ENCODE peak calls at places on chromosomes 13 and 19, in nine cellular contexts. One of them, this sample, is unnamed. For H3K4me1, the result is how much of the 10 kb centered on the place peaks cover.

GRCh38 chr19:37007587-37008220 is 70.5 kb upstream of the ZNF420 start:
- DNase-seq in CD8-positive, alpha-beta T cell: peak
- DNase-seq in body of pancreas: peak
- DNase-seq in left ventricle myocardium inferior: peak
- DNase-seq in lower lobe of right lung: peak
- DNase-seq in heart right ventricle: peak
- DNase-seq in mucosa of descending colon: no peak
- DNase-seq in Caco-2: no peak
- DNase-seq in adrenal gland: peak
- DNase-seq in this sample: peak

GRCh38 chr13:42108217-42108616 is 59.8 kb downstream of the DGKH start:
- DNase-seq in adrenal gland: no peak
- DNase-seq in left ventricle myocardium inferior: no peak
- DNase-seq in body of pancreas: no peak
- DNase-seq in heart right ventricle: no peak
- DNase-seq in lower lobe of right lung: no peak
- DNase-seq in CD8-positive, alpha-beta T cell: no peak
- DNase-seq in Caco-2: no peak
- DNase-seq in mucosa of descending colon: no peak
- DNase-seq in this sample: no peak

GRCh38 chr13:41458939-41459753 is 1.8 kb downstream of the RGCC start:
- DNase-seq in Caco-2: peak
- DNase-seq in heart right ventricle: peak
- DNase-seq in left ventricle myocardium inferior: peak
- DNase-seq in CD8-positive, alpha-beta T cell: peak
- DNase-seq in mucosa of descending colon: no peak
- DNase-seq in adrenal gland: peak
- DNase-seq in lower lobe of right lung: peak
- DNase-seq in body of pancreas: peak
- DNase-seq in this sample: peak

GRCh38 chr13:19089315-19089714 is 92.3 kb downstream of the TUBA3C start:
- DNase-seq in heart right ventricle: no peak
- DNase-seq in lower lobe of right lung: no peak
- DNase-seq in body of pancreas: no peak
- DNase-seq in left ventricle myocardium inferior: no peak
- DNase-seq in CD8-positive, alpha-beta T cell: no peak
- DNase-seq in Caco-2: no peak
- DNase-seq in mucosa of descending colon: no peak
- DNase-seq in adrenal gland: no peak
- DNase-seq in this sample: no peak

GRCh38 chr13:37136187-37136586 is 30.7 kb upstream of the CSNK1A1L start:
- DNase-seq in lower lobe of right lung: no peak
- DNase-seq in mucosa of descending colon: no peak
- DNase-seq in body of pancreas: no peak
- DNase-seq in adrenal gland: no peak
- DNase-seq in Caco-2: no peak
- DNase-seq in CD8-positive, alpha-beta T cell: no peak
- DNase-seq in left ventricle myocardium inferior: no peak
- DNase-seq in heart right ventricle: no peak
- DNase-seq in this sample: no peak

GRCh38 chr19:17406039-17406886 is 833 bp upstream of the BST2 start:
- DNase-seq in mucosa of descending colon: no peak
- DNase-seq in lower lobe of right lung: no peak
- DNase-seq in Caco-2: no peak
- DNase-seq in body of pancreas: no peak
- DNase-seq in CD8-positive, alpha-beta T cell: no peak
- DNase-seq in adrenal gland: no peak
- DNase-seq in left ventricle myocardium inferior: no peak
- DNase-seq in heart right ventricle: no peak
- DNase-seq in this sample: no peak

GRCh38 chr13:77124423-77124822 is 97.5 kb upstream of the FBXL3 start:
- DNase-seq in lower lobe of right lung: no peak
- DNase-seq in heart right ventricle: no peak
- DNase-seq in CD8-positive, alpha-beta T cell: no peak
- DNase-seq in mucosa of descending colon: no peak
- DNase-seq in left ventricle myocardium inferior: no peak
- DNase-seq in Caco-2: no peak
- DNase-seq in adrenal gland: no peak
- DNase-seq in body of pancreas: no peak
- DNase-seq in this sample: no peak

GRCh38 chr19:6066661-6067646 is 43.3 kb downstream of the RFX2 start:
- DNase-seq in lower lobe of right lung: peak
- DNase-seq in Caco-2: peak
- DNase-seq in left ventricle myocardium inferior: peak
- DNase-seq in adrenal gland: peak
- DNase-seq in mucosa of descending colon: peak
- DNase-seq in heart right ventricle: peak
- DNase-seq in body of pancreas: peak
- DNase-seq in CD8-positive, alpha-beta T cell: no peak
- DNase-seq in this sample: peak

GRCh38 chr19:3849092-3849491 is 19.7 kb downstream of the ZFR2 start:
- DNase-seq in Caco-2: peak
- DNase-seq in CD8-positive, alpha-beta T cell: peak
- DNase-seq in body of pancreas: no peak
- DNase-seq in lower lobe of right lung: no peak
- DNase-seq in heart right ventricle: peak
- DNase-seq in left ventricle myocardium inferior: no peak
- DNase-seq in adrenal gland: no peak
- DNase-seq in mucosa of descending colon: no peak
- DNase-seq in this sample: no peak

GRCh38 chr19:33405491-33406461 is 32.3 kb downstream of the CEBPG start:
- DNase-seq in left ventricle myocardium inferior: peak
- DNase-seq in mucosa of descending colon: peak
- DNase-seq in CD8-positive, alpha-beta T cell: no peak
- DNase-seq in Caco-2: peak
- DNase-seq in adrenal gland: no peak
- DNase-seq in heart right ventricle: no peak
- DNase-seq in body of pancreas: no peak
- DNase-seq in lower lobe of right lung: peak
- DNase-seq in this sample: peak

GRCh38 chr13:81473366-81473899 is 1132.5 kb upstream of the SPRY2 start:
- DNase-seq in mucosa of descending colon: no peak
- DNase-seq in Caco-2: no peak
- DNase-seq in left ventricle myocardium inferior: no peak
- DNase-seq in body of pancreas: no peak
- DNase-seq in CD8-positive, alpha-beta T cell: no peak
- DNase-seq in heart right ventricle: no peak
- DNase-seq in adrenal gland: no peak
- DNase-seq in lower lobe of right lung: no peak
- DNase-seq in this sample: no peak

GRCh38 chr13:110319397-110319773 is 12.3 kb downstream of the COL4A2 start:
- DNase-seq in heart right ventricle: no peak
- DNase-seq in Caco-2: no peak
- DNase-seq in adrenal gland: no peak
- DNase-seq in mucosa of descending colon: no peak
- DNase-seq in CD8-positive, alpha-beta T cell: no peak
- DNase-seq in left ventricle myocardium inferior: no peak
- DNase-seq in lower lobe of right lung: no peak
- DNase-seq in body of pancreas: no peak
- DNase-seq in this sample: no peak

GRCh38 chr19:30162718-30163117 is 209.5 kb upstream of the ZNF536 start:
- DNase-seq in body of pancreas: no peak
- DNase-seq in CD8-positive, alpha-beta T cell: no peak
- DNase-seq in mucosa of descending colon: no peak
- DNase-seq in lower lobe of right lung: no peak
- DNase-seq in heart right ventricle: no peak
- DNase-seq in Caco-2: no peak
- DNase-seq in left ventricle myocardium inferior: no peak
- DNase-seq in adrenal gland: no peak
- DNase-seq in this sample: no peak

GRCh38 chr13:108322206-108322824 is 52.8 kb downstream of the TNFSF13B start:
- DNase-seq in adrenal gland: no peak
- DNase-seq in Caco-2: no peak
- DNase-seq in heart right ventricle: no peak
- DNase-seq in lower lobe of right lung: no peak
- DNase-seq in body of pancreas: no peak
- DNase-seq in left ventricle myocardium inferior: no peak
- DNase-seq in CD8-positive, alpha-beta T cell: no peak
- DNase-seq in mucosa of descending colon: no peak
- DNase-seq in this sample: no peak

GRCh38 chr19:56834564-56835375 is 5.8 kb downstream of the PEG3 start:
- DNase-seq in adrenal gland: peak
- DNase-seq in lower lobe of right lung: no peak
- DNase-seq in mucosa of descending colon: no peak
- DNase-seq in left ventricle myocardium inferior: no peak
- DNase-seq in heart right ventricle: no peak
- DNase-seq in body of pancreas: no peak
- DNase-seq in CD8-positive, alpha-beta T cell: no peak
- DNase-seq in Caco-2: no peak
- DNase-seq in this sample: no peak

DNA sequence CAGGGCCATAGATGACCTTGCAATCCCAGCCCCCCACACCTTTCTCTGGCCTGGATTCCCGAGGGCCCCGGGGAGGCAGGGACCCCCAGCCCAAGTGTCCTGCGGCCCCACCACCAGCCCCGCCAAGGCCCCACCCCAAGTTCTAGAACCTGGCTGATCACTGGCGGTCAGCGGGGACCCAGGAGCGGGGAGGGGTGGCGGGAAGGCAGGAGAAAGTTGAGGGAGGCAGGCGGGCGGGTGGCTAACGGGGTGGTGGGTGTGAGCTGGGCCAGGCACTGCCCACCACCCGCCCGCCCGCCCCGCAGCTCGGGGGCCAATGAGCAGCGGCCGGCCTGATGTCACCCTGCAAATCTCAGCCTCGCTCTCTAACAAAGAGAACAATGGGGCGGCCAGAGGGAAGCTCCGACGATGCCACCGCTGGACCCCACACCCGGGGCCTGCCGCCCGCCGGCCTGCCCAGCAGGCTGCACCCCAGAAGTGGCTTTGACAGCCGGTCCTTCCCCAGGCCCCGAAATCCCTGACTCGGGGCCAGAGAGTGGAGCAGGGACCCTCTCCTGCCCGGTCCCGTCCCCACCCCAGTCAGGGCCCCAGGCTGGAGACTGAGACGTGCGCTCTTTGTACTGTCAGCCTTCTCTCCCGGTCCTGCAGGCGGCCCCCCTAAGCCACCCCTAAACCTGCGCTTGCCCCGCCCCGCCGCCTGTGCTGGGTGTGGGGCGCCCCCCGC is 1.6 kb downstream of the MEX3D start:
- DNase-seq in mucosa of descending colon: peak
- DNase-seq in left ventricle myocardium inferior: peak
- DNase-seq in Caco-2: peak
- DNase-seq in CD8-positive, alpha-beta T cell: no peak
- DNase-seq in body of pancreas: peak
- DNase-seq in heart right ventricle: peak
- DNase-seq in lower lobe of right lung: peak
- DNase-seq in adrenal gland: peak
- DNase-seq in this sample: peak
- H3K4me3 ChIP-seq in mucosa of descending colon: peak
- H3K4me3 ChIP-seq in left ventricle myocardium inferior: peak
- H3K4me3 ChIP-seq in Caco-2: peak
- H3K4me3 ChIP-seq in CD8-positive, alpha-beta T cell: no peak
- H3K4me3 ChIP-seq in body of pancreas: no peak
- H3K4me3 ChIP-seq in heart right ventricle: peak
- H3K4me3 ChIP-seq in lower lobe of right lung: peak
- H3K4me3 ChIP-seq in adrenal gland: peak
- H3K4me3 ChIP-seq in this sample: peak

GRCh38 chr19:15330801-15331418 is 1.4 kb downstream of the BRD4 start:
- DNase-seq in mucosa of descending colon: no peak
- DNase-seq in Caco-2: no peak
- DNase-seq in left ventricle myocardium inferior: no peak
- DNase-seq in CD8-positive, alpha-beta T cell: no peak
- DNase-seq in adrenal gland: peak
- DNase-seq in heart right ventricle: no peak
- DNase-seq in lower lobe of right lung: no peak
- DNase-seq in body of pancreas: no peak
- DNase-seq in this sample: no peak

GRCh38 chr19:15324791-15325519 is 7.4 kb downstream of the BRD4 start:
- DNase-seq in adrenal gland: peak
- DNase-seq in mucosa of descending colon: no peak
- DNase-seq in body of pancreas: peak
- DNase-seq in lower lobe of right lung: no peak
- DNase-seq in left ventricle myocardium inferior: no peak
- DNase-seq in Caco-2: no peak
- DNase-seq in heart right ventricle: no peak
- DNase-seq in CD8-positive, alpha-beta T cell: peak
- DNase-seq in this sample: peak

GRCh38 chr19:15332311-15332996 is at the start of gene BRD4:
- DNase-seq in Caco-2: peak
- DNase-seq in left ventricle myocardium inferior: peak
- DNase-seq in adrenal gland: peak
- DNase-seq in mucosa of descending colon: peak
- DNase-seq in heart right ventricle: peak
- DNase-seq in body of pancreas: peak
- DNase-seq in CD8-positive, alpha-beta T cell: peak
- DNase-seq in lower lobe of right lung: peak
- DNase-seq in this sample: peak

GRCh38 chr19:15331419-15332310 is 674 bp downstream of the BRD4 start:
- DNase-seq in mucosa of descending colon: peak
- DNase-seq in body of pancreas: peak
- DNase-seq in adrenal gland: peak
- DNase-seq in CD8-positive, alpha-beta T cell: peak
- DNase-seq in lower lobe of right lung: peak
- DNase-seq in left ventricle myocardium inferior: peak
- DNase-seq in Caco-2: peak
- DNase-seq in heart right ventricle: peak
- DNase-seq in this sample: peak

GRCh38 chr19:15328312-15328711 is 4.0 kb downstream of the BRD4 start:
- DNase-seq in left ventricle myocardium inferior: no peak
- DNase-seq in mucosa of descending colon: no peak
- DNase-seq in heart right ventricle: no peak
- DNase-seq in adrenal gland: no peak
- DNase-seq in CD8-positive, alpha-beta T cell: no peak
- DNase-seq in body of pancreas: no peak
- DNase-seq in Caco-2: no peak
- DNase-seq in lower lobe of right lung: no peak
- DNase-seq in this sample: no peak
- H3K4me1 ChIP-seq in left ventricle myocardium inferior: half or more
- H3K4me1 ChIP-seq in mucosa of descending colon: half or more
- H3K4me1 ChIP-seq in heart right ventricle: half or more
- H3K4me1 ChIP-seq in adrenal gland: half or more
- H3K4me1 ChIP-seq in CD8-positive, alpha-beta T cell: half or more
- H3K4me1 ChIP-seq in body of pancreas: half or more
- H3K4me1 ChIP-seq in Caco-2: half or more
- H3K4me1 ChIP-seq in lower lobe of right lung: half or more
- H3K4me1 ChIP-seq in this sample: half or more

GRCh38 chr13:38685974-38686571 is 804 bp upstream of the FREM2 start:
- DNase-seq in lower lobe of right lung: no peak
- DNase-seq in CD8-positive, alpha-beta T cell: no peak
- DNase-seq in left ventricle myocardium inferior: no peak
- DNase-seq in Caco-2: peak
- DNase-seq in heart right ventricle: no peak
- DNase-seq in body of pancreas: peak
- DNase-seq in mucosa of descending colon: no peak
- DNase-seq in adrenal gland: no peak
- DNase-seq in this sample: no peak
- H3K4me3 ChIP-seq in lower lobe of right lung: peak
- H3K4me3 ChIP-seq in CD8-positive, alpha-beta T cell: no peak
- H3K4me3 ChIP-seq in left ventricle myocardium inferior: peak
- H3K4me3 ChIP-seq in Caco-2: peak
- H3K4me3 ChIP-seq in heart right ventricle: peak
- H3K4me3 ChIP-seq in body of pancreas: peak
- H3K4me3 ChIP-seq in mucosa of descending colon: no peak
- H3K4me3 ChIP-seq in adrenal gland: no peak
- H3K4me3 ChIP-seq in this sample: peak

DNA sequence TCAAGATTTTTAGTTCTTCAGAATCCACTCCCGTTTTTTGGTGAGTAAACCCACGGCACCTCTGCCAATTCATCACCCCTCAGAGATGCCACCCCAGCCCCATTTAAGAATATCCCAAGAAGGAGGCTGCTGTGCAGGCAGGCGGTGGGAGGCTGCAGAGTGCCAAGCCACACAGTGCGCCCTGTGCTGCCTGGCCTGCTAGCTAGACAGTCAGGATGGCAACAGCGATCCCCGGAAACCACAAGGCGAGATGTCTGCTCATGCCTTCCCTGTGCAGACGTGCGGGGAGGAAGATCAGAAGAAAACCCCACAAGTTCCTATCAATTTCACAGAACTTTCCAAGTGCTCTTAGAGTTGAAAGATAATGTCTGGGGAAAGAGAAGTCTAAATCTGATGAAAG is 64.8 kb upstream of the GPR183 start:
- DNase-seq in left ventricle myocardium inferior: no peak
- DNase-seq in heart right ventricle: no peak
- DNase-seq in mucosa of descending colon: peak
- DNase-seq in Caco-2: no peak
- DNase-seq in lower lobe of right lung: no peak
- DNase-seq in adrenal gland: no peak
- DNase-seq in body of pancreas: no peak
- DNase-seq in CD8-positive, alpha-beta T cell: peak
- DNase-seq in this sample: no peak
- H3K4me1 ChIP-seq in left ventricle myocardium inferior: under half
- H3K4me1 ChIP-seq in heart right ventricle: under half
- H3K4me1 ChIP-seq in mucosa of descending colon: under half
- H3K4me1 ChIP-seq in Caco-2: under half
- H3K4me1 ChIP-seq in lower lobe of right lung: under half
- H3K4me1 ChIP-seq in adrenal gland: under half
- H3K4me1 ChIP-seq in body of pancreas: under half
- H3K4me1 ChIP-seq in CD8-positive, alpha-beta T cell: half or more
- H3K4me1 ChIP-seq in this sample: under half

This sample was measured in upper lobe of right lung.